ENCODE peak calls at places on chromosomes 12 and 14, in ten cellular contexts. P, J, O, F, I, U, Z, G, H and S are unnamed samples.
A peak's percentile ranks its signal among the peaks of the same experiment; 100 is the strongest.

GRCh38 chr12:49923878-49924610 is 20.3 kb upstream of the FAIM2 start:
- DNase-seq in P (no peak), J (no peak), O (no peak), F (no peak), I (no peak), U (no peak), Z (no peak), G (no peak), H (no peak), S (no peak)

GRCh38 chr12:124835652-124836410 is 27.8 kb downstream of the SCARB1 start:
- DNase-seq in P (no peak), J (peak; percentile 82), O (no peak), F (no peak), I (no peak), U (no peak), Z (no peak), G (no peak), H (no peak), S (no peak)

GRCh38 chr12:71197460-71197859 is 39.7 kb upstream of the TSPAN8 start:
- DNase-seq in P (no peak), J (no peak), O (no peak), F (no peak), I (no peak), U (no peak), Z (no peak), G (no peak), H (no peak), S (no peak)

GRCh38 chr14:85533821-85534271 is 3.9 kb downstream of the FLRT2 start:
- DNase-seq in P (peak; percentile 18), J (no peak), O (no peak), F (no peak), I (no peak), U (peak; percentile 34), Z (peak; percentile 62), G (no peak), H (no peak), S (peak; percentile 76)

GRCh38 chr12:124654666-124655316 is 87.4 kb upstream of the NCOR2 start:
- DNase-seq in P (peak; percentile 73), J (peak; percentile 91), O (no peak), F (peak; percentile 83), I (no peak), U (no peak), Z (peak; percentile 69), G (no peak), H (no peak), S (no peak)

GRCh38 chr12:77402726-77403125 is 337.4 kb upstream of the E2F7 start:
- DNase-seq in P (no peak), J (no peak), O (peak; percentile 16), F (no peak), I (no peak), U (no peak), Z (no peak), G (no peak), H (no peak), S (no peak)

GRCh38 chr14:95156765-95157194 is 549 bp downstream of the DICER1 start:
- DNase-seq in P (peak; percentile 35), J (peak; percentile 49), O (no peak), F (peak; percentile 77), I (no peak), U (peak; percentile 9), Z (peak; percentile 59), G (peak; percentile 25), H (no peak), S (no peak)

GRCh38 chr12:47551426-47551851 is 154.4 kb downstream of the RPAP3 start:
- DNase-seq in P (peak; percentile 24), J (no peak), O (peak; percentile 67), F (no peak), I (no peak), U (no peak), Z (no peak), G (no peak), H (no peak), S (no peak)

GRCh38 chr12:6613776-6614512 is 6.8 kb upstream of the CHD4 start:
- DNase-seq in P (peak; percentile 93), J (peak; percentile 95), O (peak; percentile 87), F (peak; percentile 98), I (peak; percentile 91), U (peak; percentile 85), Z (peak; percentile 86), G (no peak), H (peak; percentile 81), S (peak; percentile 96)

GRCh38 chr12:51191516-51192283 is 18.8 kb upstream of the TFCP2 start:
- DNase-seq in P (no peak), J (no peak), O (no peak), F (no peak), I (no peak), U (no peak), Z (no peak), G (no peak), H (no peak), S (no peak)

GRCh38 chr12:14194572-14194971 is 170.9 kb upstream of the ATF7IP start:
- DNase-seq in P (no peak), J (no peak), O (no peak), F (no peak), I (no peak), U (no peak), Z (no peak), G (no peak), H (no peak), S (no peak)

GRCh38 chr12:14999421-15000047 is 26.7 kb downstream of the PDE6H start:
- DNase-seq in P (no peak), J (peak; percentile 71), O (peak; percentile 56), F (no peak), I (no peak), U (no peak), Z (no peak), G (no peak), H (no peak), S (no peak)

GRCh38 chr12:74412607-74413230 is 124.9 kb upstream of the ATXN7L3B start:
- DNase-seq in P (no peak), J (no peak), O (no peak), F (no peak), I (no peak), U (no peak), Z (no peak), G (no peak), H (no peak), S (no peak)

GRCh38 chr14:80003138-80003537 is 208.2 kb downstream of the DIO2 start:
- DNase-seq in P (no peak), J (no peak), O (peak; percentile 29), F (no peak), I (peak; percentile 81), U (no peak), Z (no peak), G (no peak), H (no peak), S (no peak)

GRCh38 chr14:65238456-65238855 is 136.1 kb upstream of the MAX start:
- DNase-seq in P (no peak), J (peak; percentile 54), O (peak; percentile 56), F (peak; percentile 13), I (peak; percentile 85), U (no peak), Z (no peak), G (no peak), H (no peak), S (no peak)

GRCh38 chr12:6914246-6914947 is at the start of gene ENO2:
- DNase-seq in P (peak; percentile 80), J (peak; percentile 76), O (no peak), F (peak; percentile 93), I (no peak), U (no peak), Z (peak; percentile 71), G (peak; percentile 84), H (peak; percentile 89), S (peak; percentile 90)

GRCh38 chr12:67788118-67788517 is 139.6 kb downstream of the DYRK2 start:
- DNase-seq in P (no peak), J (no peak), O (no peak), F (no peak), I (no peak), U (no peak), Z (no peak), G (no peak), H (no peak), S (no peak)
- TF ChIP-seq CTCF in P (no peak), J (no peak), O (no peak), F (no peak), I (no peak), U (no peak), Z (no peak), G (no peak), H (no peak), S (no peak)

DNA sequence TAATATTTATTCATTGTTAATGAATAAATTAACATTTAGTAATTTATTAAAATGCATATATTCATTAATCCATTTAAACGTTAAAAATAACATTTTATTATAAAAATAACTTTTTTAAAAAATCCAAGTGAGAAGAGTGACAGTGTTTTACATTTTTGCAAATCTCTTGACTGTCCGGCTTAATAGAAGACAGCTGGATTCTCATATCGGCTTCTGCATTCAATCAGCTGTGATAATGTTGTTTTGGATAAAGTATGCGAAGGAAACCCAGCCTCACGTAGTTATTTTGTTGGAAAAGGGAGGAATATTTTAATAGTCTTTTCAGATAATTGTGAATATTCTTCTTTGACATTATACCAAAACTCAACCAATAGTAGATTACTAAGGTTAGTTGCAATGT is 276.6 kb downstream of the ZFP36L1 start:
- DNase-seq in P (no peak), J (no peak), O (no peak), F (no peak), I (no peak), U (no peak), Z (no peak), G (no peak), H (no peak), S (no peak)
- TF ChIP-seq CTCF in P (no peak), J (no peak), O (no peak), F (no peak), I (no peak), U (no peak), Z (no peak), G (no peak), H (no peak), S (no peak)

DNA sequence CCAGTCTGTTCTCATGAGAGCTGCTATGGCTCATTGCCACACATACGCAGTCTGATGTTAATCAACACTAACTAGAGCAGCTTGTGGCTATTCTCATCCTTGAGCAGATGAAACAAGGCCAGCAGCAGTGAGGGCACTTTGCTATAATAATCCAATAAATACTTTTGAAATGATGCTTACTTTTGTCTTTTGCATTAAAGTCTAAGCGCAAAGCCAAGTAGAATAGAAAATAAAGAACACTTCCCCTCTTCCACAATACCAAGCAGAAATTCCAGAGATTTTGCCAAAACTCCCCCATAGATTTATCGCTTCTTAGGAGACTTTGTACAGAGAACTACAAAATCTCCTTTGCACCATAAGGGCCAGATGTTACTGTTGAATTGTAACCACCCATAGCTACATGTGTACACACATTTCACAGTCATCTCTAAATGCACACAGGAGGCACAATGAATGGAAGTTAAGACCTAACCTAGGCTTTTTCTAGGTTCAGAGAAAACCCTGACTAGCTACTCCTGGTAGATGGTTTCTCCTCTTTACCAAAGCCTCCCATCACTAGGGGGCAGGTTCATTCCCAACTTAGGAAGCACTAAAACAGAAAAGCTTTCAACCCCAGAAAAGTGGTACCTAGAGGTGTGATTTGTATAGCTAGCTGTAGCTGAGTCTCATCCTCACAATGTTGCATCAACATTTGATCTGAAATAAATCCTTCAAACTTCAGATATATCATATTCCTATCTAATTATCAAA is 119.3 kb downstream of the HMGA2 start:
- DNase-seq in P (no peak), J (no peak), O (peak; percentile 86), F (no peak), I (no peak), U (no peak), Z (no peak), G (no peak), H (no peak), S (no peak)
- TF ChIP-seq CTCF in P (no peak), J (no peak), O (peak; percentile 41), F (no peak), I (no peak), U (no peak), Z (no peak), G (no peak), H (no peak), S (no peak)

GRCh38 chr12:96986883-96987523 is 79.9 kb downstream of the NEDD1 start:
- DNase-seq in P (no peak), J (peak; percentile 33), O (no peak), F (no peak), I (no peak), U (peak; percentile 38), Z (no peak), G (no peak), H (no peak), S (no peak)
- TF ChIP-seq CTCF in P (peak; percentile 14), J (peak; percentile 28), O (peak; percentile 63), F (peak; percentile 11), I (peak; percentile 72), U (peak; percentile 82), Z (peak; percentile 82), G (peak; percentile 61), H (peak; percentile 53), S (peak; percentile 62)